ENCODE peak calls at places on chromosomes 5 and 9, in five cellular contexts. Z is activated CD4-positive, alpha-beta T cell treated with anti-CD3 and anti-CD28 coated beads, Interleukin-2, amount 10 ng/mL, durations not matched to agents 7 days and 5 days; V is NAMALWA; T is NCI-H774; S is activated CD4-positive, alpha-beta memory T cell treated with anti-CD3 and anti-CD28 coated beads, Interleukin-2, amount 10 ng/mL, durations not matched to agents 7 days and 5 days. P is an unnamed sample.

GRCh38 chr9:81826541-81826906 is 101.7 kb upstream of the SPATA31D4 start:
- DNase-seq in Z (no peak), V (no peak), T (no peak), S (no peak), P (no peak)

GRCh38 chr9:106697390-106697789 is 165.6 kb upstream of the ZNF462 start:
- DNase-seq in Z (no peak), V (no peak), T (no peak), S (no peak), P (no peak)

GRCh38 chr9:128159073-128159783 is 837 bp upstream of the BBLN start:
- DNase-seq in Z (peak), V (peak), T (no peak), S (peak), P (peak)

GRCh38 chr5:143837306-143837848 is 25.4 kb downstream of the HMHB1 start:
- DNase-seq in Z (no peak), V (no peak), T (peak), S (no peak), P (no peak)

GRCh38 chr9:72579190-72579589 is 57.8 kb downstream of the TMC1 start:
- DNase-seq in Z (no peak), V (no peak), T (no peak), S (no peak), P (no peak)

GRCh38 chr9:30851600-30851999 is 1532.8 kb upstream of the ACO1 start:
- DNase-seq in Z (no peak), V (no peak), T (no peak), S (no peak), P (no peak)

GRCh38 chr9:137836831-137837241 is 40.7 kb upstream of the CACNA1B start:
- DNase-seq in Z (no peak), V (no peak), T (no peak), S (no peak), P (no peak)

GRCh38 chr9:95102001-95102433 is 215.5 kb downstream of the FANCC start:
- DNase-seq in Z (no peak), V (no peak), T (no peak), S (no peak), P (no peak)

GRCh38 chr9:35254237-35254636 is 92.4 kb downstream of the UNC13B start:
- DNase-seq in Z (no peak), V (no peak), T (peak), S (no peak), P (no peak)

GRCh38 chr5:107043665-107044064 is 627.1 kb downstream of the EFNA5 start:
- DNase-seq in Z (no peak), V (no peak), T (no peak), S (no peak), P (no peak)

GRCh38 chr5:151663617-151664322 is 22.9 kb downstream of the SPARC start:
- DNase-seq in Z (no peak), V (peak), T (no peak), S (no peak), P (no peak)

GRCh38 chr9:113481176-113481805 is 17.8 kb downstream of the RGS3 start:
- DNase-seq in Z (no peak), V (no peak), T (peak), S (no peak), P (peak)

GRCh38 chr9:34493972-34494535 is 28.7 kb downstream of the ENHO start:
- DNase-seq in Z (peak), V (peak), T (no peak), S (peak), P (no peak)

GRCh38 chr5:31504520-31504919 is 27.4 kb downstream of the DROSHA start:
- DNase-seq in Z (no peak), V (no peak), T (no peak), S (no peak), P (no peak)

GRCh38 chr9:78013924-78014323 is 17.7 kb downstream of the GNAQ start:
- DNase-seq in Z (no peak), V (no peak), T (no peak), S (no peak), P (no peak)

GRCh38 chr5:83645936-83646335 is 74.7 kb downstream of the HAPLN1 start:
- DNase-seq in Z (no peak), V (no peak), T (no peak), S (no peak), P (no peak)

GRCh38 chr5:108681079-108681921 is 66.4 kb upstream of the FER start:
- DNase-seq in Z (peak), V (peak), T (peak), S (peak), P (no peak)

GRCh38 chr9:134994926-134995791 is 77.4 kb upstream of the FCN1 start:
- DNase-seq in Z (no peak), V (no peak), T (no peak), S (no peak), P (peak)

GRCh38 chr9:114691046-114691955 is 9.3 kb upstream of the TEX48 start:
- DNase-seq in Z (peak), V (no peak), T (no peak), S (peak), P (no peak)

GRCh38 chr9:20683351-20684034 is 566 bp upstream of the FOCAD start:
- DNase-seq in Z (peak), V (peak), T (peak), S (peak), P (no peak)

GRCh38 chr5:108884736-108885135 is 137.0 kb downstream of the FER start:
- DNase-seq in Z (no peak), V (no peak), T (no peak), S (no peak), P (no peak)

GRCh38 chr5:127419858-127420257 is 97.6 kb upstream of the PRRC1 start:
- DNase-seq in Z (no peak), V (no peak), T (no peak), S (no peak), P (no peak)

GRCh38 chr5:132761321-132762240 is 14.4 kb downstream of the CCNI2 start:
- DNase-seq in Z (no peak), V (no peak), T (no peak), S (peak), P (peak)

GRCh38 chr5:149406203-149406978 is 27.3 kb upstream of the IL17B start:
- DNase-seq in Z (no peak), V (no peak), T (no peak), S (no peak), P (peak)

GRCh38 chr9:128253140-128253990 is 22.4 kb downstream of the GOLGA2 start:
- DNase-seq in Z (no peak), V (peak), T (no peak), S (no peak), P (no peak)

GRCh38 chr9:101093620-101094019 is 65.1 kb downstream of the PLPPR1 start:
- DNase-seq in Z (no peak), V (no peak), T (no peak), S (no peak), P (no peak)

GRCh38 chr9:79592736-79593493 is 21.1 kb downstream of the TLE4 start:
- DNase-seq in Z (peak), V (no peak), T (no peak), S (no peak), P (no peak)

GRCh38 chr9:81535542-81536241 is 153.7 kb downstream of the TLE1 start:
- DNase-seq in Z (no peak), V (no peak), T (peak), S (no peak), P (no peak)

GRCh38 chr5:179858241-179858585 is 404 bp downstream of the MRNIP start:
- DNase-seq in Z (peak), V (peak), T (peak), S (peak), P (no peak)

GRCh38 chr9:91655215-91655614 is 231.6 kb upstream of the NFIL3 start:
- DNase-seq in Z (no peak), V (no peak), T (no peak), S (no peak), P (no peak)

GRCh38 chr9:130729145-130729544 is 35.6 kb downstream of the EXOSC2 start:
- DNase-seq in Z (no peak), V (no peak), T (no peak), S (no peak), P (no peak)

GRCh38 chr9:113933671-113934070 is 57.6 kb downstream of the ZNF618 start:
- DNase-seq in Z (no peak), V (no peak), T (no peak), S (no peak), P (no peak)